ENCODE peak calls at places on chromosomes 6 and 20, in ten cellular contexts. W, Q, V, E, Y, Z, C, N, D and H are unnamed samples.
A peak's percentile ranks its signal among the peaks of the same experiment; 100 is the strongest.

GRCh38 chr6:139520321-139520768 is 145.9 kb upstream of the CITED2 start:
- DNase-seq in Y (peak; percentile 55), Z (peak; percentile 95), C (no peak), D (no peak), W (no peak), N (no peak), Q (no peak), V (no peak), E (no peak), H (no peak)

GRCh38 chr6:106731144-106731842 is 101.9 kb downstream of the QRSL1 start:
- DNase-seq in Y (no peak), W (no peak), Q (no peak), E (peak; percentile 66), V (no peak), D (no peak), Z (no peak), N (no peak), C (no peak), H (peak; percentile 99)

GRCh38 chr20:3606021-3606420 is 57.2 kb downstream of the GFRA4 start:
- DNase-seq in C (no peak), Y (no peak), W (no peak), D (no peak), Q (no peak), E (no peak), N (no peak), V (no peak), Z (peak; percentile 7), H (no peak)

GRCh38 chr6:156779206-156780116 is 2.3 kb downstream of the ARID1B start:
- DNase-seq in Y (no peak), C (peak; percentile 57), E (peak; percentile 43), N (no peak), Z (peak; percentile 43), Q (peak; percentile 33), V (peak; percentile 18), D (peak; percentile 59), W (peak; percentile 49), H (no peak)

GRCh38 chr6:33987531-33988021 is 158.3 kb downstream of the GRM4 start:
- DNase-seq in N (no peak), V (no peak), W (peak; percentile 59), C (no peak), Q (no peak), D (no peak), Y (no peak), E (peak; percentile 55), Z (no peak), H (no peak)

GRCh38 chr6:28643017-28643740 is 117.5 kb downstream of the GPX5 start:
- DNase-seq in V (no peak), C (peak; percentile 62), N (peak; percentile 46), W (no peak), Q (no peak), Y (peak; percentile 80), D (no peak), Z (peak; percentile 79), E (peak; percentile 58), H (peak; percentile 52)

GRCh38 chr20:22180244-22180643 is 404.1 kb downstream of the FOXA2 start:
- DNase-seq in E (no peak), D (no peak), C (peak; percentile 31), Q (no peak), Y (no peak), V (no peak), Z (no peak), W (no peak), N (no peak), H (no peak)

GRCh38 chr20:29430531-29430930 is 1826.9 kb upstream of the DEFB115 start:
- DNase-seq in Y (no peak), Z (no peak), V (no peak), C (no peak), N (no peak), E (no peak), D (no peak), Q (no peak), W (no peak), H (no peak)

GRCh38 chr6:31782126-31782941 is 5.2 kb upstream of the VWA7 start:
- DNase-seq in Y (no peak), Q (no peak), W (no peak), V (no peak), D (no peak), E (no peak), N (no peak), C (no peak), Z (no peak), H (no peak)

GRCh38 chr6:3911614-3912336 is 62.6 kb downstream of the FAM50B start:
- DNase-seq in Q (no peak), D (no peak), W (no peak), V (no peak), C (no peak), N (no peak), E (peak; percentile 77), Z (peak; percentile 77), Y (peak; percentile 79), H (peak; percentile 91)

GRCh38 chr6:44478158-44478557 is 90.7 kb downstream of the CDC5L start:
- DNase-seq in V (peak; percentile 61), E (no peak), C (no peak), W (no peak), N (no peak), Y (no peak), Q (no peak), Z (no peak), D (peak; percentile 14), H (no peak)

GRCh38 chr6:45447721-45448120 is 70.0 kb upstream of the SUPT3H start:
- DNase-seq in Z (no peak), D (no peak), V (no peak), Q (no peak), W (no peak), N (no peak), Y (peak; percentile 63), E (no peak), C (no peak), H (no peak)

GRCh38 chr20:9211016-9211760 is 142.3 kb downstream of the PLCB4 start:
- DNase-seq in C (no peak), Z (no peak), N (no peak), W (no peak), D (no peak), Q (no peak), V (no peak), E (no peak), Y (no peak), H (no peak)

GRCh38 chr6:148304976-148305375 is 37.7 kb upstream of the SASH1 start:
- DNase-seq in D (no peak), Q (no peak), N (no peak), V (no peak), C (peak; percentile 36), Z (peak; percentile 20), E (no peak), Y (no peak), W (no peak), H (peak; percentile 56)

GRCh38 chr6:122833229-122833556 is 44.1 kb downstream of the SMPDL3A start:
- DNase-seq in D (peak; percentile 11), V (no peak), W (no peak), Z (no peak), Y (peak; percentile 21), Q (no peak), C (peak; percentile 80), E (no peak), N (no peak), H (no peak)